ENCODE peak calls at places on chromosomes 11 and 22, in six cellular contexts. One of them, this sample, is unnamed.

GRCh38 chr11:83156150-83156995 is 558 bp upstream of the PCF11 start:
- DNase-seq in adrenal gland: peak
- DNase-seq in BJ: peak
- DNase-seq in dorsolateral prefrontal cortex: no peak
- DNase-seq in fibroblast of the aortic adventitia: peak
- DNase-seq in SK-N-SH: peak
- DNase-seq in this sample: peak

GRCh38 chr11:83972536-83972935 is 686.4 kb upstream of the CCDC90B start:
- DNase-seq in SK-N-SH: no peak
- DNase-seq in fibroblast of the aortic adventitia: no peak
- DNase-seq in dorsolateral prefrontal cortex: no peak
- DNase-seq in BJ: no peak
- DNase-seq in adrenal gland: no peak
- DNase-seq in this sample: no peak

GRCh38 chr11:48900131-48900800 is 83.4 kb downstream of the TRIM51G start:
- DNase-seq in adrenal gland: no peak
- DNase-seq in fibroblast of the aortic adventitia: no peak
- DNase-seq in dorsolateral prefrontal cortex: no peak
- DNase-seq in BJ: no peak
- DNase-seq in SK-N-SH: no peak
- DNase-seq in this sample: no peak

GRCh38 chr11:47440054-47440476 is 8.9 kb downstream of the RAPSN start:
- DNase-seq in SK-N-SH: peak
- DNase-seq in dorsolateral prefrontal cortex: no peak
- DNase-seq in adrenal gland: no peak
- DNase-seq in fibroblast of the aortic adventitia: no peak
- DNase-seq in BJ: no peak
- DNase-seq in this sample: no peak

GRCh38 chr11:116808262-116809175 is 14.6 kb downstream of the APOA4 start:
- DNase-seq in SK-N-SH: no peak
- DNase-seq in adrenal gland: no peak
- DNase-seq in BJ: no peak
- DNase-seq in dorsolateral prefrontal cortex: no peak
- DNase-seq in fibroblast of the aortic adventitia: peak
- DNase-seq in this sample: no peak

GRCh38 chr11:33624082-33624481 is 76.5 kb downstream of the C11orf91 start:
- DNase-seq in SK-N-SH: no peak
- DNase-seq in dorsolateral prefrontal cortex: no peak
- DNase-seq in BJ: no peak
- DNase-seq in adrenal gland: peak
- DNase-seq in fibroblast of the aortic adventitia: no peak
- DNase-seq in this sample: no peak

GRCh38 chr11:62921573-62922188 is 518 bp upstream of the CHRM1 start:
- DNase-seq in fibroblast of the aortic adventitia: no peak
- DNase-seq in adrenal gland: no peak
- DNase-seq in SK-N-SH: peak
- DNase-seq in dorsolateral prefrontal cortex: no peak
- DNase-seq in BJ: no peak
- DNase-seq in this sample: no peak

GRCh38 chr11:25970726-25971508 is 361.0 kb upstream of the ANO3 start:
- DNase-seq in dorsolateral prefrontal cortex: no peak
- DNase-seq in SK-N-SH: no peak
- DNase-seq in BJ: no peak
- DNase-seq in adrenal gland: no peak
- DNase-seq in fibroblast of the aortic adventitia: no peak
- DNase-seq in this sample: no peak

GRCh38 chr11:35106595-35106994 is 32.4 kb upstream of the CD44 start:
- DNase-seq in SK-N-SH: no peak
- DNase-seq in dorsolateral prefrontal cortex: no peak
- DNase-seq in BJ: no peak
- DNase-seq in adrenal gland: no peak
- DNase-seq in fibroblast of the aortic adventitia: no peak
- DNase-seq in this sample: no peak

GRCh38 chr11:133953571-133953970 is 3.2 kb downstream of the IGSF9B start:
- DNase-seq in adrenal gland: no peak
- DNase-seq in fibroblast of the aortic adventitia: no peak
- DNase-seq in SK-N-SH: no peak
- DNase-seq in dorsolateral prefrontal cortex: no peak
- DNase-seq in BJ: no peak
- DNase-seq in this sample: no peak

DNA sequence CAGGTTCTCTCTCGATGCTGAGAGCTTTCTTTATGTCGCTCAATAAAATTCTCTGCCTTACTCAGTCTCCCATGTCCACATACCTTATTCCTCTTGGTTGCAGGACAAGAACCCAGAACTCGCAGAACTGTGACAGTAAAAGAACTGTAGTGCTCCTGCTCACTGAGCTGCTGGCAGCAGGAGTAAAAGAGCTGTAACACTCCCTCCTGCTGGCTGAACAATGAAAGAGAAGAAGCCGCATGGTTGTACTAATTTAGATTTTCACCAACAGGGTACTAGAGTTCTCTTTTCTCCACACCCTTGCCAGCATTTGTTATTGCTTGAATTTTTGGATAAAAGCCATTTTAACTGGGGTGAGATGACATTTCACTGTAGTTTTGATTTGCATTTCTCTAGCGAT is 433.2 kb downstream of the GUCY1A2 start:
- DNase-seq in dorsolateral prefrontal cortex: no peak
- DNase-seq in BJ: no peak
- DNase-seq in fibroblast of the aortic adventitia: peak
- DNase-seq in adrenal gland: no peak
- DNase-seq in SK-N-SH: peak
- DNase-seq in this sample: no peak
- TF ChIP-seq CTCF in dorsolateral prefrontal cortex: peak
- TF ChIP-seq CTCF in BJ: peak
- TF ChIP-seq CTCF in fibroblast of the aortic adventitia: peak
- TF ChIP-seq CTCF in adrenal gland: no peak
- TF ChIP-seq CTCF in SK-N-SH: peak
- TF ChIP-seq CTCF in this sample: peak

GRCh38 chr22:21641795-21642583 is at the start of gene SDF2L1:
- DNase-seq in BJ: peak
- DNase-seq in dorsolateral prefrontal cortex: peak
- DNase-seq in adrenal gland: peak
- DNase-seq in fibroblast of the aortic adventitia: peak
- DNase-seq in SK-N-SH: peak
- DNase-seq in this sample: peak
- TF ChIP-seq CTCF in BJ: no peak
- TF ChIP-seq CTCF in dorsolateral prefrontal cortex: peak
- TF ChIP-seq CTCF in adrenal gland: no peak
- TF ChIP-seq CTCF in fibroblast of the aortic adventitia: no peak
- TF ChIP-seq CTCF in SK-N-SH: peak
- TF ChIP-seq CTCF in this sample: peak

GRCh38 chr22:20247010-20247505 is 21.1 kb downstream of the RTN4R start:
- DNase-seq in adrenal gland: no peak
- DNase-seq in fibroblast of the aortic adventitia: no peak
- DNase-seq in dorsolateral prefrontal cortex: no peak
- DNase-seq in SK-N-SH: no peak
- DNase-seq in BJ: no peak
- DNase-seq in this sample: peak
- TF ChIP-seq CTCF in adrenal gland: no peak
- TF ChIP-seq CTCF in fibroblast of the aortic adventitia: no peak
- TF ChIP-seq CTCF in dorsolateral prefrontal cortex: no peak
- TF ChIP-seq CTCF in SK-N-SH: no peak
- TF ChIP-seq CTCF in BJ: no peak
- TF ChIP-seq CTCF in this sample: no peak

DNA sequence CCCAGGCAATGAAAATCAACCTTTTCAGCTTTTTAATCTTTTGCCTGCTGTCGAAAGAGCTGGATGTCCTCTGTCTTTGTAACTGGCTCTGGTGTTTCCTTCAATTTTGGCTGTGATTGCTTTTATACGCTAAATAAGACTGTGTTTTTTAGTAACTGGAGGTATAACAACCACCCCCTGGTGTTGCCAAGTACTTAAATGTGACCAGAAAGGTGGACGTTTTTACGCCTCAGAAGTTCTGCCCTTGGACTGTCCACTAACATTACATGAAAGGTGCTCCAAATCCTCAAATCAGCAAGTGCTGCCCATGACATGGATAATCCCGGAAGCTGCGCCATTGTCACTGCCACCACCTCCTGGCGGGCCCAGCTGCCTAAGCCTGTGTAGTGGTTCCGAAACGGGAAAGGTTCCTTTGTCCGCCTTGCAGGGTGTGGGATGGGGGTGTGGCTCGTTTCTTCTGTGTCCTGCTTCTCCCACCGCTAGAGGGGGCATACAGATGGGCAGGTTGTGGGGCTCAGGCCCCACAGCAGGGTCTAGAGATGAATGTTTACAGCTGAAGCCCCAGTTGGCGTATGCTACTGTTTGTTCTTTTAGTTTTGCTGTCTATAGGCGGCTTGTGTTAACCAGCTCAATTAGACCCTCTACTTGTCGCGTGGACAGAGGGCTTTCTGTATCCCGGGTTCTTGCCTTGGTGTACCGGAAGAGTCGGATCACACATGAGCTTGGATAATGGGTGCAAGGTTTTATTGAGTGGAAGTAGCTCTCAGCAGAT is 82.2 kb upstream of the SEPTIN5 start:
- DNase-seq in SK-N-SH: peak
- DNase-seq in fibroblast of the aortic adventitia: peak
- DNase-seq in adrenal gland: peak
- DNase-seq in BJ: no peak
- DNase-seq in dorsolateral prefrontal cortex: no peak
- DNase-seq in this sample: no peak
- TF ChIP-seq CTCF in SK-N-SH: peak
- TF ChIP-seq CTCF in fibroblast of the aortic adventitia: peak
- TF ChIP-seq CTCF in adrenal gland: peak
- TF ChIP-seq CTCF in BJ: peak
- TF ChIP-seq CTCF in dorsolateral prefrontal cortex: peak
- TF ChIP-seq CTCF in this sample: peak

DNA sequence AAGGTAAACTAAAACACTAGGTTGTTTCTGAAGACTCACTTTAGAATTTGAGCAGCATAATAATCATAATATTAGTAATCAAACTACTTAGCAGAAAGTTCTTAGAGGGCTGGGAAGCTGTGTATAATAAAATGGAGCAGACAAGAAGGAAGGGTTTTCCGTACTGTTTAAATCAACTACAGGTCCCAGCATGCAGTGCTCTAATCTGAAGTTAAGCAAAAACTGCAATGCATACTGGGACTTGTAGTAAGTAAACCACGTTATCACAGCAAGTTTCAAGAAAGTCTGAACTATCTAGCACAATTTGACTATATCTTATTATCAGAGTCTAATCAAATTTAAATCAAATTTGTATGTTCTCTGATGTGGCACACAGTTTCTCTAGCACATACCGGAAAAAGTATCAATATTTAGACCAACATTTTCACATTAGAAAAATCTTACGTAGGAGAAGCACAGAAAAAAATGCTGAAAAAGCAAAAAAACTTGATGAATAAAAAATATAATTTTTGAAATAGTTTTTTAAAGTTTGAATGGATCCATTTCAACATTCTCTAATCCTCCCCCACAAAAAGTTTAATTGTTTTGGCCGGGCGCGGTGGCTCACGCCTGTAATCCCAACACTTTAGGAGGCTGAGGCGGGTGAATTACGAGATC is 8.2 kb downstream of the PHF21A start:
- DNase-seq in SK-N-SH: peak
- DNase-seq in adrenal gland: no peak
- DNase-seq in fibroblast of the aortic adventitia: peak
- DNase-seq in dorsolateral prefrontal cortex: no peak
- DNase-seq in BJ: no peak
- DNase-seq in this sample: peak
- TF ChIP-seq CTCF in SK-N-SH: no peak
- TF ChIP-seq CTCF in adrenal gland: no peak
- TF ChIP-seq CTCF in fibroblast of the aortic adventitia: no peak
- TF ChIP-seq CTCF in dorsolateral prefrontal cortex: no peak
- TF ChIP-seq CTCF in BJ: no peak
- TF ChIP-seq CTCF in this sample: no peak

DNA sequence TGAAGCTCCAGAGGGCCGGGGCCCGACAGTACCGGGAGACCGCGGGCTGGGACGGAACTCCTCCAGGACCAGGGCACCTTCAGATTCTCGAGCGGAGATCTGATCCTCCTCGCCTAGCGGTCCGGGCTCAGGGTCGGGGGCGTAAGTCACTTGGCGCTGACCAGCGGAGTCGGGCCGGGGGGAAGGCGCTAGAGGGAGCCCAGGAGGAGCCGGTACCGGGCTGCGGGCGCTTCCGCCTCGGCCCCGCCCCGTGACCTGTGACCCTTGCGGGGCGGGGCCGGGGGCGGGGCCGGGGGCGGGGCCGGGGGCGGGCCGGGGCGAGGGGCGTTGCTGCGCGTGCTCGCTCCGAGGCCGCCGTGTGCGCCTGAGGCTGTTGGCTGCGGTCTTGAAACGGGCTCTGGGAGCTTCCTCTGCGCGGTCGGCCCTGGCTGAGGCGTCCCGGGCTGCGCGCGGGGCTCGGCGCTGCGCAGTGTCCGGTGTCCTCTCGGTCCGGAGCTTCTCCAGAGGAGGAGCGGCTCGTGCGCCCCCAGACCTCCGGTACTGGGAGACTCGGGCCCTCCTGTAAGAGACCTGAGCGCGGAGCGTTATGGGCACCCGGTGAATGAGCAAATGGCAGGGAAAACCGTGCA is at the start of gene ARSA:
- DNase-seq in SK-N-SH: peak
- DNase-seq in adrenal gland: peak
- DNase-seq in dorsolateral prefrontal cortex: peak
- DNase-seq in fibroblast of the aortic adventitia: peak
- DNase-seq in BJ: no peak
- DNase-seq in this sample: peak
- TF ChIP-seq CTCF in SK-N-SH: peak
- TF ChIP-seq CTCF in adrenal gland: no peak
- TF ChIP-seq CTCF in dorsolateral prefrontal cortex: peak
- TF ChIP-seq CTCF in fibroblast of the aortic adventitia: peak
- TF ChIP-seq CTCF in BJ: peak
- TF ChIP-seq CTCF in this sample: peak

DNA sequence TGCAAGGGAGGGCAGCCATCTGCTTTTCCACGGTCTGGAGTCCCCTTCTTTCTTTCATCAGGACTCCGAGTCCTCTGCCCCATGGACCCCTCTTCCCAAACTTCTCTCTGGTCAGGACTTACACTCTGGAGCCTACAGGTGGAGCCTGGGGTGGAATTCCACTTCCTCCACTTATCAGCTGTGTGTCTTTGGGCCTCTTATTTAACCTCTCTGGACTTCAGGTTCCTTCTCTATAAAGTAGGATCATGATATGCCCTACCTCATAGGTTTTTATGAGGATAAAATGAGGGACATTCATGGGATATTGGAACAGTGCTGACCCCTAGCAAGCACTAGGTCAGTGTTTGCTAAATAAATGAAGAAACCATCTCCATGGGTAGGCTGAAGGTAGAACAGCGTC is 1.7 kb downstream of the LINC01488 start:
- DNase-seq in fibroblast of the aortic adventitia: no peak
- DNase-seq in dorsolateral prefrontal cortex: no peak
- DNase-seq in adrenal gland: no peak
- DNase-seq in SK-N-SH: no peak
- DNase-seq in BJ: no peak
- DNase-seq in this sample: no peak
- TF ChIP-seq CTCF in fibroblast of the aortic adventitia: no peak
- TF ChIP-seq CTCF in dorsolateral prefrontal cortex: no peak
- TF ChIP-seq CTCF in adrenal gland: no peak
- TF ChIP-seq CTCF in SK-N-SH: no peak
- TF ChIP-seq CTCF in BJ: no peak
- TF ChIP-seq CTCF in this sample: no peak

This sample was measured in GM13977.